ENCODE peak calls at places on chromosomes 16 and 17, in five cellular contexts. L is CD8-positive, alpha-beta T cell; W is A549; Z is CD4-positive, alpha-beta T cell; Y is fibroblast of lung. S is an unnamed sample.

GRCh38 chr17:4001048-4001590 is 36.9 kb upstream of the ATP2A3 start:
- DNase-seq in L (no peak), W (no peak), Z (no peak), Y (no peak), S (no peak)

GRCh38 chr16:77450790-77451487 is 16.1 kb upstream of the ADAMTS18 start:
- DNase-seq in L (no peak), W (no peak), Z (no peak), Y (no peak), S (no peak)

GRCh38 chr17:10668771-10669170 is 11.7 kb upstream of the MYH3 start:
- DNase-seq in L (no peak), W (no peak), Z (no peak), Y (peak; percentile 82), S (no peak)

GRCh38 chr17:39755550-39756375 is 18.0 kb downstream of the GRB7 start:
- DNase-seq in L (peak; percentile 60), W (no peak), Z (peak; percentile 44), Y (no peak), S (no peak)

GRCh38 chr16:69476920-69477418 is 52.5 kb downstream of the CYB5B start:
- DNase-seq in L (no peak), W (peak; percentile 64), Z (no peak), Y (peak; percentile 93), S (no peak)

GRCh38 chr16:85554114-85554790 is 58.9 kb upstream of the GSE1 start:
- DNase-seq in L (peak; percentile 75), W (peak; percentile 88), Z (peak; percentile 41), Y (peak; percentile 90), S (peak; percentile 67)

GRCh38 chr16:48498761-48499600 is 111.0 kb downstream of the N4BP1 start:
- DNase-seq in L (no peak), W (no peak), Z (no peak), Y (peak; percentile 66), S (no peak)

GRCh38 chr17:47810200-47810821 is 11.3 kb downstream of the OSBPL7 start:
- DNase-seq in L (peak; percentile 24), W (peak; percentile 75), Z (no peak), Y (peak; percentile 92), S (no peak)

GRCh38 chr17:46894476-46895151 is 28.3 kb upstream of the GOSR2 start:
- DNase-seq in L (no peak), W (no peak), Z (no peak), Y (no peak), S (no peak)

GRCh38 chr17:47201168-47201567 is 8.0 kb upstream of the MYL4 start:
- DNase-seq in L (no peak), W (no peak), Z (no peak), Y (no peak), S (no peak)

GRCh38 chr16:79932564-79932963 is 332.0 kb upstream of the MAF start:
- DNase-seq in L (no peak), W (no peak), Z (no peak), Y (peak; percentile 32), S (no peak)

GRCh38 chr17:76007850-76008165 is 7.2 kb downstream of the CDK3 start:
- DNase-seq in L (no peak), W (no peak), Z (no peak), Y (no peak), S (no peak)

GRCh38 chr17:43644081-43644480 is 17.6 kb downstream of the MEOX1 start:
- DNase-seq in L (no peak), W (no peak), Z (no peak), Y (no peak), S (no peak)

GRCh38 chr16:30166202-30166902 is 17.1 kb upstream of the CORO1A start:
- DNase-seq in L (no peak), W (no peak), Z (no peak), Y (no peak), S (no peak)

GRCh38 chr17:43986225-43986981 is 18.0 kb upstream of the NAGS start:
- DNase-seq in L (no peak), W (no peak), Z (no peak), Y (no peak), S (no peak)

GRCh38 chr17:70098030-70098429 is 23.0 kb downstream of the KCNJ16 start:
- DNase-seq in L (no peak), W (no peak), Z (no peak), Y (no peak), S (no peak)

GRCh38 chr17:45676695-45677094 is 107.4 kb upstream of the CRHR1 start:
- DNase-seq in L (no peak), W (no peak), Z (no peak), Y (no peak), S (no peak)

GRCh38 chr16:11561440-11561797 is 25.3 kb downstream of the LITAF start:
- DNase-seq in L (no peak), W (no peak), Z (no peak), Y (no peak), S (no peak)

GRCh38 chr16:11562411-11562810 is 24.3 kb downstream of the LITAF start:
- DNase-seq in L (no peak), W (no peak), Z (no peak), Y (no peak), S (no peak)

GRCh38 chr16:11562941-11563340 is 23.8 kb downstream of the LITAF start:
- DNase-seq in L (no peak), W (no peak), Z (no peak), Y (no peak), S (no peak)

GRCh38 chr16:11561856-11562255 is 24.9 kb downstream of the LITAF start:
- DNase-seq in L (no peak), W (no peak), Z (no peak), Y (no peak), S (no peak)

GRCh38 chr16:11560701-11561439 is 25.8 kb downstream of the LITAF start:
- DNase-seq in L (peak; percentile 71), W (no peak), Z (peak; percentile 62), Y (no peak), S (no peak)
- H3K27ac ChIP-seq in L (peak overlapping the region; percentile 90), W (peak overlapping the region; percentile 79), Z (peak overlapping the region; percentile 87), Y (peak overlapping the region; percentile 64), S (peak overlapping the region; percentile 65)

GRCh38 chr17:82077617-82078358 is 12.2 kb upstream of the DUS1L start:
- DNase-seq in L (no peak), W (no peak), Z (no peak), Y (peak; percentile 22), S (no peak)

GRCh38 chr17:82079001-82079677 is 13.5 kb upstream of the DUS1L start:
- DNase-seq in L (no peak), W (no peak), Z (no peak), Y (no peak), S (no peak)

GRCh38 chr17:82080048-82080788 is 14.6 kb upstream of the DUS1L start:
- DNase-seq in L (no peak), W (no peak), Z (no peak), Y (no peak), S (no peak)

GRCh38 chr17:82076785-82077591 is 11.4 kb upstream of the DUS1L start:
- DNase-seq in L (no peak), W (no peak), Z (no peak), Y (no peak), S (no peak)

DNA sequence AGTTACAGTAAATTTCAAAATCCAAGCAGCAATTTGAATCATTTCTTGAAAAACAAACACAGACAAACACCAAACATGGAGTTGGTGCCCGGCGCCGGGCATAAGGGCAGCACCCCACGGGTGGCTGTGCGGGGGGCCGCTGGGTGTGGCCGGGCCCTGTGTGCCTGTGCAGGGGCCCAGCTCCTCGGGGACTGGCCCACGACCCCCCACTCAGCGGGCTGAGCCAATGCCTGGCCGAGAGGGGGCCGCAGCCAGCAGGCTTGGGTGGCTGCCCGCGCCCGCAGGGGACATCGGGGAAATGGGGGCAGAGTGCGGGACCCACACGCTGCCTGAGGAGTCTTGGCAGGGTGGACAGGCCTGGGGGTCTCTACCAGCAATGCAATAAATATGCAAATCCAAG is 12.8 kb upstream of the DUS1L start:
- DNase-seq in L (no peak), W (no peak), Z (no peak), Y (no peak), S (no peak)
- H3K27ac ChIP-seq in L (no peak overlapping the region), W (no peak overlapping the region), Z (no peak overlapping the region), Y (no peak overlapping the region), S (no peak overlapping the region)

DNA sequence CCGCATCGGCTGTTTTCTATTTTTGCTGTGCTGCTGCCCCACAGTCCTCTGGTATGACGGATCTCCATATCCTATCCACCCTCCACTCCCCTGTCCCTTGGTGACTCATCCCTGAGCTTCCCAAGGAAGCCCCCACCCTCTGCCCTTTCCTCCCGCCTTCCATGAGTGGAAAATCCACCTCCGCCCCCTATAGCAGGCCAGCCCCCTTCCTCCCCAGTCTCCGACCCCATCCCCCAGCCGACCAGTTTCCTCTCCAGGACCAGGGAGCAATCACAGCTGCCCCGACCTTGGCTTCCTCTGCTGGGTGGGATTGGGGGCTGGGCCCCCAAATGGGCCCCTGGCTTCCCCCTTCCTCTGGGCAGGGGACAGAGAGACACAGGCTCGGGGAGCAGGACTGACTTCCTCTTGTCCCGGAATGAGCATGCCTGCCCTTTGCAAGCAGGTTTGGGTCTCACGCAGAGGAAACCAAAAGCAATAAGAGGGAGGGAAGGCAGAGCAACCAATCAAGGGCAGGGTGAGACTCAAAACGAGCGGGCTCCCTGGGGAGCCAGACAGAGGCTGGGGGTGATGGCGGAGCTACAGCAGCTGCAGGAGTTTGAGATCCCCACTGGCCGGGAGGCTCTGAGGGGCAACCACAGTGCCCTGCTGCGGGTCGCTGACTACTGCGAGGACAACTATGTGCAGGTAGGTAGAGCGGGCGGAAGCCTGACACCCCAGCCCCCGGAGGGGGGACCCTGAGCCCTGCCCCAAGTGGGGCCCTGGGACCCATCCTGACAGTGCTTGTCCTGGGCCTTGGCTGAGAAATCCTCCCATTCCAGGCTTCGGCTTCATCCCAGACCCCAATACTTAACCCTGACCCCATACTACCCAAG is at the start of the genes ABI3 and GNGT2:
- DNase-seq in L (peak; percentile 69), W (no peak), Z (peak; percentile 52), Y (peak; percentile 57), S (peak; percentile 36)
- H3K27ac ChIP-seq in L (peak within 1 kb of the TSS; percentile 61), W (no peak within 1 kb of the TSS), Z (peak within 1 kb of the TSS; percentile 70), Y (peak within 1 kb of the TSS; percentile 39), S (peak within 1 kb of the TSS; percentile 90)

DNA sequence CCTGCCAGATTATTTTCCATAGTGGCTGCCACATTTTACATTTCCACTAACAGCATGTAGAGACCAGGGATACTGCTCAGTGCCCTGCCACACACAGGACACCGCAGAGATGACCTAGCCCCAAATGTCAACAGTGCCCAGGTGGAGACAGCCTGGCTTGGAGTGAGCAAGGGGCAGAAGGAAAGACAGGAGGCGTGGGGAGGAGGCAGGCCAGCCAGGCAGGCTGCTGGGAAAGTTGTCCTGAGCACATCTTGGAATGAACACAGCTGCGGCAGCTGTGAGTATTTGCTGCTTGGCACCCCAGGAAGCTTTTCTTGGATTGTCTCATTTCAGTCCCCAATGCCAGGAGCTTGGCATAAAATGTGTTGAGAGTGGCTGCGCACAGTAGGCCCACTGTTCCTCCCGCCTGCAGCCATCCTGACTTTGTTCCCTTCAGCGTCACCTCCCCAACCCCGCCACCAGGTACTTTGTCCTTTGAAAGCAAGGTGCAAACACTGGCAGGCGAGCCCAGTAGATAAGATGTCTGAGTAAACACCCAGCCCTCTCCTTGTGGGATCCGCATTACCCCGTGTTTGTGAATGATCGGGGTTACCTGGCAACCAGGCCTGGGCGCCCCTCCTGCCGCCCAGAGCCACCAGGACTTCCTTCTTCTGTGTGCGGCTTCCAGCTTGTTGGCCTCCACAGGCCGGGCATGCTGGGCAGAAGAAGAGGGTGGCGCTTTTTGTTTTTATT is 114.0 kb downstream of the CMIP start:
- DNase-seq in L (no peak), W (peak; percentile 86), Z (no peak), Y (no peak), S (no peak)
- H3K27ac ChIP-seq in L (no peak overlapping the region), W (peak overlapping the region; percentile 79), Z (no peak overlapping the region), Y (no peak overlapping the region), S (no peak overlapping the region)